ENCODE peak calls at places on chromosomes 6 and 20, in four cellular contexts. R is globus pallidus; D is skeletal muscle cell; Q is effector CD4-positive, alpha-beta T cell. W is an unnamed sample.

GRCh38 chr6:159880412-159880811 is 10.4 kb upstream of the MAS1 start:
- DNase-seq in Q (no peak), D (no peak), R (no peak), W (no peak)

GRCh38 chr20:6140947-6141346 is 18.1 kb upstream of the FERMT1 start:
- DNase-seq in D (no peak), R (no peak), Q (no peak), W (no peak)

GRCh38 chr6:27839303-27840081 is 72.7 kb downstream of the OR2B2 start:
- DNase-seq in D (no peak), Q (no peak), R (no peak), W (no peak)

GRCh38 chr6:42041131-42042055 is 8.9 kb upstream of the TAF8 start:
- DNase-seq in Q (no peak), D (no peak), R (no peak), W (no peak)

GRCh38 chr6:161407581-161407980 is 133.7 kb upstream of the AGPAT4 start:
- DNase-seq in R (no peak), D (no peak), Q (no peak), W (no peak)

GRCh38 chr6:157223021-157223430 is 100.3 kb downstream of the TMEM242 start:
- DNase-seq in Q (no peak), R (no peak), D (no peak), W (no peak)

GRCh38 chr6:46490425-46491200 is 636 bp downstream of the RCAN2 start:
- DNase-seq in Q (no peak), D (no peak), R (peak; percentile 58), W (no peak)

GRCh38 chr20:11271319-11271718 is 597.5 kb upstream of the JAG1 start:
- DNase-seq in R (no peak), D (no peak), Q (no peak), W (no peak)

GRCh38 chr20:40006168-40006860 is 682.7 kb downstream of the MAFB start:
- DNase-seq in D (no peak), R (no peak), Q (no peak), W (no peak)

GRCh38 chr20:62412194-62413024 is 5.3 kb upstream of the CABLES2 start:
- DNase-seq in D (no peak), R (no peak), Q (no peak), W (no peak)

GRCh38 chr6:32965901-32966300 is 2.5 kb upstream of the BRD2 start:
- DNase-seq in R (no peak), D (no peak), Q (no peak), W (no peak)

GRCh38 chr6:111679126-111679525 is 73.4 kb upstream of the TRAF3IP2 start:
- DNase-seq in R (no peak), Q (no peak), D (no peak), W (no peak)

GRCh38 chr6:41625442-41625841 is 12.8 kb upstream of the MDFI start:
- DNase-seq in D (no peak), Q (no peak), R (no peak), W (peak; percentile 12)

GRCh38 chr6:109816452-109817374 is 125.6 kb downstream of the FIG4 start:
- DNase-seq in Q (no peak), R (no peak), D (peak; percentile 24), W (no peak)

GRCh38 chr20:45111799-45112471 is 3.0 kb downstream of the WFDC5 start:
- DNase-seq in D (no peak), Q (no peak), R (peak; percentile 14), W (no peak)

GRCh38 chr6:109840796-109841195 is 137.3 kb upstream of the GPR6 start:
- DNase-seq in Q (no peak), R (no peak), D (no peak), W (no peak)

GRCh38 chr6:169371344-169372144 is 117.9 kb upstream of the THBS2 start:
- DNase-seq in R (no peak), Q (no peak), D (no peak), W (no peak)

GRCh38 chr6:141540207-141540606 is 592.5 kb upstream of the GJE1 start:
- DNase-seq in D (no peak), Q (no peak), R (no peak), W (no peak)

GRCh38 chr6:5302220-5302946 is 41.1 kb downstream of the FARS2 start:
- DNase-seq in Q (no peak), D (no peak), R (no peak), W (no peak)

GRCh38 chr6:108690326-108691000 is 129.7 kb downstream of the FOXO3 start:
- DNase-seq in R (no peak), D (no peak), Q (no peak), W (no peak)

GRCh38 chr20:35801865-35802264 is 30.1 kb downstream of the PHF20 start:
- DNase-seq in D (no peak), Q (no peak), R (no peak), W (no peak)

GRCh38 chr6:106866875-106867658 is 107.5 kb downstream of the CD24 start:
- DNase-seq in R (no peak), D (no peak), Q (no peak), W (no peak)